ENCODE peak calls at places on chromosomes 2 and 18, in ten cellular contexts. I is caudate nucleus; Z is omental fat pad; M is naive B cell; H is activated effector memory CD4-positive, alpha-beta T cell treated with anti-CD3 and anti-CD28 coated beads, Interleukin-2, amount 50 U/mL, for 16 hours; X is non-pigmented ciliary epithelial cell; O is activated T-cell treated with anti-CD3 and anti-CD28 coated beads for 1 hour; U is neural crest cell; G is erythroblast; S is mesenchymal stem cell. Q is an unnamed sample.

GRCh38 chr2:72579595-72580180 is 246.1 kb downstream of the EXOC6B start:
- DNase-seq in G (peak), I (no peak), Z (no peak), H (no peak), X (no peak), S (peak), U (no peak), M (peak), O (no peak), Q (peak)

GRCh38 chr2:98465456-98466201 is 21.0 kb downstream of the INPP4A start:
- DNase-seq in I (no peak), S (peak), O (peak), Z (no peak), G (peak), X (no peak), U (no peak), M (peak), H (peak), Q (peak)

GRCh38 chr18:49025767-49026500 is 75.2 kb upstream of the SMAD7 start:
- DNase-seq in I (no peak), X (no peak), M (no peak), O (no peak), S (no peak), G (no peak), Z (no peak), H (peak), U (no peak), Q (no peak)

GRCh38 chr18:8847066-8847755 is 141.9 kb downstream of the MTCL1 start:
- DNase-seq in M (no peak), Z (no peak), H (no peak), O (no peak), G (no peak), I (no peak), X (no peak), S (no peak), U (no peak), Q (peak)

GRCh38 chr2:72951303-72952095 is 34.2 kb downstream of the EMX1 start:
- DNase-seq in O (no peak), H (no peak), I (no peak), U (no peak), S (no peak), G (no peak), M (no peak), X (no peak), Z (no peak), Q (no peak)

GRCh38 chr2:175175320-175175719 is 6.2 kb downstream of the ATP5MC3 start:
- DNase-seq in S (no peak), G (no peak), M (no peak), U (no peak), Z (no peak), I (no peak), H (no peak), O (no peak), X (no peak), Q (no peak)

GRCh38 chr2:214103199-214104001 is 307.5 kb upstream of the VWC2L start:
- DNase-seq in M (no peak), I (no peak), S (peak), U (no peak), H (no peak), X (no peak), G (no peak), O (no peak), Z (no peak), Q (no peak)

GRCh38 chr2:151302879-151303278 is 13.4 kb upstream of the NMI start:
- DNase-seq in S (peak), M (no peak), H (no peak), I (peak), O (no peak), U (no peak), X (no peak), G (no peak), Z (no peak), Q (peak)

GRCh38 chr2:186641807-186642321 is 52.0 kb upstream of the FAM171B start:
- DNase-seq in H (no peak), Z (no peak), I (peak), G (peak), S (peak), U (peak), O (no peak), M (peak), X (peak), Q (peak)

GRCh38 chr18:76988015-76988826 is 144.4 kb downstream of the MBP start:
- DNase-seq in H (no peak), G (no peak), Z (peak), S (no peak), I (no peak), X (no peak), U (no peak), M (no peak), O (no peak), Q (no peak)

GRCh38 chr18:12659904-12660605 is 2.1 kb upstream of the SPIRE1 start:
- DNase-seq in S (peak), O (no peak), H (peak), M (peak), U (peak), G (peak), I (peak), Z (no peak), X (no peak), Q (peak)

GRCh38 chr18:21851327-21851961 is 110.9 kb downstream of the MIB1 start:
- DNase-seq in X (no peak), Z (no peak), H (no peak), M (no peak), G (peak), I (no peak), O (no peak), U (no peak), S (peak), Q (no peak)

GRCh38 chr18:55466789-55467188 is 121.2 kb downstream of the TCF4 start:
- DNase-seq in U (no peak), H (no peak), O (no peak), S (no peak), X (no peak), G (no peak), I (no peak), M (no peak), Z (no peak), Q (no peak)

GRCh38 chr2:139160838-139161237 is 380.6 kb upstream of the NXPH2 start:
- DNase-seq in H (no peak), M (no peak), G (no peak), X (no peak), Z (no peak), O (no peak), S (peak), U (no peak), I (no peak), Q (no peak)

GRCh38 chr2:217878865-217879595 is 123.8 kb downstream of the TNS1 start:
- DNase-seq in H (no peak), S (no peak), M (no peak), Z (no peak), I (no peak), U (peak), X (no peak), G (no peak), O (no peak), Q (no peak)

GRCh38 chr2:230932556-230933511 is 7.8 kb upstream of the GPR55 start:
- DNase-seq in S (peak), U (no peak), X (peak), H (peak), G (no peak), I (no peak), M (no peak), Z (no peak), O (no peak), Q (no peak)

GRCh38 chr2:113032737-113033136 is 19.9 kb downstream of the IL36B start:
- DNase-seq in X (no peak), I (no peak), H (no peak), G (no peak), U (no peak), S (no peak), Z (no peak), M (no peak), O (no peak), Q (no peak)

GRCh38 chr2:230942920-230943896 is 18.2 kb upstream of the GPR55 start:
- DNase-seq in I (no peak), U (no peak), O (no peak), H (peak), S (no peak), X (no peak), G (no peak), Z (no peak), M (no peak), Q (no peak)

GRCh38 chr2:75640621-75641121 is 5.9 kb upstream of the MRPL19 start:
- DNase-seq in U (peak), S (peak), X (no peak), H (peak), M (peak), Z (no peak), O (peak), G (peak), I (peak), Q (peak)